ENCODE peak calls at places on chromosomes 1 and 21, in four cellular contexts. One of them, this sample, is unnamed.

GRCh38 chr1:209490013-209490412 is 93.5 kb upstream of the CAMK1G start:
- DNase-seq in HCT116: no peak
- DNase-seq in neuronal stem cell: no peak
- DNase-seq in right cardiac atrium: no peak
- DNase-seq in this sample: no peak

GRCh38 chr21:31666445-31667010 is 7.0 kb downstream of the SOD1 start:
- DNase-seq in HCT116: no peak
- DNase-seq in right cardiac atrium: no peak
- DNase-seq in neuronal stem cell: no peak
- DNase-seq in this sample: no peak

GRCh38 chr21:44445413-44445812 is 9.9 kb upstream of the LRRC3 start:
- DNase-seq in HCT116: no peak
- DNase-seq in right cardiac atrium: no peak
- DNase-seq in neuronal stem cell: no peak
- DNase-seq in this sample: no peak

GRCh38 chr1:30508651-30509050 is 214.7 kb downstream of the MATN1 start:
- DNase-seq in HCT116: no peak
- DNase-seq in neuronal stem cell: no peak
- DNase-seq in right cardiac atrium: no peak
- DNase-seq in this sample: no peak

GRCh38 chr21:29164330-29164942 is 34.0 kb downstream of the MAP3K7CL start:
- DNase-seq in HCT116: peak; percentile 69
- DNase-seq in neuronal stem cell: no peak
- DNase-seq in right cardiac atrium: no peak
- DNase-seq in this sample: no peak

GRCh38 chr1:150151291-150152181 is 1.8 kb downstream of the PLEKHO1 start:
- DNase-seq in neuronal stem cell: no peak
- DNase-seq in right cardiac atrium: no peak
- DNase-seq in HCT116: no peak
- DNase-seq in this sample: peak; percentile 60

GRCh38 chr21:44657635-44658183 is at the start of gene KRTAP12-3:
- DNase-seq in right cardiac atrium: no peak
- DNase-seq in neuronal stem cell: no peak
- DNase-seq in HCT116: no peak
- DNase-seq in this sample: peak; percentile 48

GRCh38 chr1:93629101-93630059 is 52.3 kb downstream of the BCAR3 start:
- DNase-seq in HCT116: peak; percentile 59
- DNase-seq in neuronal stem cell: peak; percentile 56
- DNase-seq in right cardiac atrium: no peak
- DNase-seq in this sample: no peak

GRCh38 chr1:26125946-26126320 is 14.3 kb downstream of the PDIK1L start:
- DNase-seq in neuronal stem cell: no peak
- DNase-seq in right cardiac atrium: no peak
- DNase-seq in HCT116: no peak
- DNase-seq in this sample: no peak

GRCh38 chr1:2585318-2586092 is 1.1 kb upstream of the PRXL2B start:
- DNase-seq in neuronal stem cell: peak; percentile 37
- DNase-seq in HCT116: no peak
- DNase-seq in right cardiac atrium: peak; percentile 86
- DNase-seq in this sample: peak; percentile 60

GRCh38 chr1:207965602-207966387 is 54.9 kb upstream of the CD34 start:
- DNase-seq in neuronal stem cell: no peak
- DNase-seq in HCT116: no peak
- DNase-seq in right cardiac atrium: peak; percentile 42
- DNase-seq in this sample: no peak

GRCh38 chr1:55071477-55071876 is 32.1 kb downstream of the PCSK9 start:
- DNase-seq in right cardiac atrium: peak; percentile 30
- DNase-seq in neuronal stem cell: peak; percentile 43
- DNase-seq in HCT116: no peak
- DNase-seq in this sample: no peak

GRCh38 chr1:207804746-207805468 is 53.1 kb downstream of the CD46 start:
- DNase-seq in neuronal stem cell: no peak
- DNase-seq in right cardiac atrium: peak; percentile 30
- DNase-seq in HCT116: no peak
- DNase-seq in this sample: no peak

GRCh38 chr1:117646956-117647355 is 41.1 kb downstream of the TENT5C start:
- DNase-seq in right cardiac atrium: no peak
- DNase-seq in neuronal stem cell: no peak
- DNase-seq in HCT116: no peak
- DNase-seq in this sample: no peak

GRCh38 chr1:147567594-147568381 is 26.5 kb downstream of the BCL9 start:
- DNase-seq in HCT116: no peak
- DNase-seq in neuronal stem cell: peak; percentile 24
- DNase-seq in right cardiac atrium: no peak
- DNase-seq in this sample: no peak

GRCh38 chr1:208433086-208433485 is 188.9 kb upstream of the PLXNA2 start:
- DNase-seq in neuronal stem cell: peak; percentile 5
- DNase-seq in HCT116: no peak
- DNase-seq in right cardiac atrium: no peak
- DNase-seq in this sample: no peak

GRCh38 chr21:45546636-45547203 is 4.5 kb upstream of the SLC19A1 start:
- DNase-seq in right cardiac atrium: peak; percentile 11
- DNase-seq in neuronal stem cell: no peak
- DNase-seq in HCT116: no peak
- DNase-seq in this sample: no peak

GRCh38 chr1:39086386-39087108 is 60.4 kb downstream of the NDUFS5 start:
- DNase-seq in neuronal stem cell: no peak
- DNase-seq in right cardiac atrium: no peak
- DNase-seq in HCT116: no peak
- DNase-seq in this sample: no peak

GRCh38 chr1:160781914-160782689 is 13.9 kb upstream of the LY9 start:
- DNase-seq in HCT116: no peak
- DNase-seq in right cardiac atrium: no peak
- DNase-seq in neuronal stem cell: no peak
- DNase-seq in this sample: no peak
- H3K27ac ChIP-seq in HCT116: no peak overlapping the region
- H3K27ac ChIP-seq in right cardiac atrium: no peak overlapping the region
- H3K27ac ChIP-seq in neuronal stem cell: no peak overlapping the region
- H3K27ac ChIP-seq in this sample: no peak overlapping the region

GRCh38 chr1:109357673-109358072 is 40.0 kb downstream of the SORT1 start:
- DNase-seq in right cardiac atrium: no peak
- DNase-seq in HCT116: no peak
- DNase-seq in neuronal stem cell: no peak
- DNase-seq in this sample: no peak
- H3K27me3 ChIP-seq in right cardiac atrium: no peaks in the 10 kb centered on the region
- H3K27me3 ChIP-seq in HCT116: no peaks in the 10 kb centered on the region
- H3K27me3 ChIP-seq in neuronal stem cell: no peaks in the 10 kb centered on the region
- H3K27me3 ChIP-seq in this sample: no peaks in the 10 kb centered on the region

GRCh38 chr1:16613185-16614147 is at the start of gene NBPF1:
- DNase-seq in neuronal stem cell: peak; percentile 100
- DNase-seq in right cardiac atrium: peak; percentile 99
- DNase-seq in HCT116: peak; percentile 94
- DNase-seq in this sample: peak; percentile 90
- H3K27ac ChIP-seq in neuronal stem cell: peak within 1 kb of the TSS; percentile 92
- H3K27ac ChIP-seq in right cardiac atrium: peak within 1 kb of the TSS; percentile 36
- H3K27ac ChIP-seq in HCT116: peak within 1 kb of the TSS; percentile 58
- H3K27ac ChIP-seq in this sample: peak within 1 kb of the TSS; percentile 60

DNA sequence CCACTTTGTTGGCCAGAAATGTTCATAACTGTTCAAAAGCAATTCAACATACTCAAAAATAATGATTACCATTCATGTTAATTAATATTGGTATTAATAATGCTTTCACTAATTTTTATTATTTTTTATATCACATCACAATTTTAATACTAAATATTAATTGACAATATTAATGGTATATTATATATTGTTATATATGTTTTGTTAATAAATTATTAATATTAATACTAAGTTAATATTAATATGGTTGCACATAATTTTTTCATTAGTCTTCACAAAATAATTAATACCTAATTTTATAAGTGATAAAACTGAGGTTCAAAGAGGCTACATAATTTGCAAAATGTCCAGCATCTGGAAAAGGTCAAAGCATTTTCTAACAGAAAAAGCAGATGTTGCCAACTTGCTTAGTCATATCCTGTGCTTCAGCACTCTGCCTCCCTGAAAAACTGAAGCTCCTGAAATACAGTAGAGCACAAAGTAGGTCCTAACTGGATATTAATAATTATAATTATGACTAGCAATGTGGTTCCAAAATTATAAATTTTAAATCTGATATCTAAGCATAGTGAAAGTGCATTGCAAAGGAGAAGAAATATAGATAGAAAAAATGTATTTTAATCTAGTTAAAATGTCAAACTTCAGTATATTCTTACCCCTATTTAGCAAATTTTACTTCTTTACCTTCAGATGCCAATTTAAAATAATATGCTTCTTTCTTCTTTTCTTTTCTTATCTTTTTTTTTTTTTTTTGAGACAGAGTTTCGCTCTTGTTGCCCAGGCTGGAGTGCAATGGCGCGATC is 123.2 kb upstream of the TNFSF4 start:
- DNase-seq in HCT116: no peak
- DNase-seq in right cardiac atrium: no peak
- DNase-seq in neuronal stem cell: no peak
- DNase-seq in this sample: no peak
- H3K27me3 ChIP-seq in HCT116: no peaks in the 10 kb centered on the region
- H3K27me3 ChIP-seq in right cardiac atrium: no peaks in the 10 kb centered on the region
- H3K27me3 ChIP-seq in neuronal stem cell: no peaks in the 10 kb centered on the region
- H3K27me3 ChIP-seq in this sample: no peaks in the 10 kb centered on the region

DNA sequence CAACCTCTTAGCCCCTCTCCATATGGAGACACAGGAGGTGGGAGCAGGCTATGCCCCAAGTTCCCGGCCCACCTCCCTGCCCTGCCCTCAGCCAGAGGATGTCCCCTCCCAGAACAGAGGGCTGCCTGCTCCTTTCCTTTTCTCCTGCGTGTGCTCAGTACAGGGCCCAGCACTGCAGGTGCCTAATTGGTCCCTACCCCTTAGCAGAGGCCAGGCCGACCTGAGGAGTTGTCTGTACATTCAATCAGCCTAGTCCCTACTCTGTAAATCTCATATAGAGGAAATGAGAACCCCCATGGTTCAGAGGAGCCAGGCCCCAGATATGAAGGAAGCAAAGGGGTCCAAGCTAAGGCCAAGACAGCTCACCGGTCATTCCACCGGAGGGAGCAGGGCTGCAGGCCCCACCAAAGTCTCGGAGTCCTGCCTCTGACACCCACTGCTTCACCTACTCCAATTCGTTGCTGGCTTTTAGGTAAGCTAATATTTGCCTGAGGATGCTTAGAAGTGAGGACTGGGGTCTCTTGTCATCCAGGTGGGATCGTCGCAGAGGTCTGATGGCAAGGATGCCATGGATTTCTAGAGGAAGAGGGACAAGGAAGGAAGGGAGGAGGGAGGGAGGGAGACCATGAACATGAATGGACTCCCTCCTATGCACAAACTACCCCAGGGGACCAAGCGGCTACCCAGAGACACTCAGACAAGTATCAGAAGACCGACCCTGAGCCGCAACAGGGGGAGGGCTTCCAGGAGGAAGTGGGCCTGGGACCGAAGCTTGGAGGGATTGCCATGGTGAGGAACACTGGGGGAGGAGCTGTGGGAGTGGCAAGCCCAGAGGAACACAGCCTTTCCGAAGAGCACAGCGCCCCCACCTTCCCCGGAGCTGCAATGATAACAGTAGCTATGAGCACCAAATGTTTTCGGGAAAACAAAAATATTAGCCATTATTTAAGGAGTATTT is 30.4 kb upstream of the FOXO6 start:
- DNase-seq in neuronal stem cell: no peak
- DNase-seq in HCT116: peak; percentile 43
- DNase-seq in right cardiac atrium: no peak
- DNase-seq in this sample: no peak
- H3K27ac ChIP-seq in neuronal stem cell: no peak overlapping the region
- H3K27ac ChIP-seq in HCT116: no peak overlapping the region
- H3K27ac ChIP-seq in right cardiac atrium: no peak overlapping the region
- H3K27ac ChIP-seq in this sample: no peak overlapping the region